ENCODE peak calls at places on chromosomes 1 and 21, in seven cellular contexts. Z is stomach, X is suprapubic skin, D is adrenal gland, U is caudate nucleus, R is GM23338, F is lung. O is an unnamed sample.

GRCh38 chr1:29677028-29678024 is 441.0 kb downstream of the PTPRU start:
- DNase-seq in F (peak), U (no peak), D (no peak), X (peak), R (no peak), Z (peak), O (no peak)

GRCh38 chr1:57839488-57839887 is 415.6 kb upstream of the DAB1 start:
- DNase-seq in D (no peak), Z (no peak), X (no peak), F (no peak), U (no peak), R (no peak), O (no peak)

GRCh38 chr1:186745531-186746146 is 65.4 kb upstream of the PTGS2 start:
- DNase-seq in F (no peak), Z (no peak), R (no peak), D (no peak), X (no peak), U (no peak), O (no peak)

GRCh38 chr1:248696261-248696660 is 6.3 kb downstream of the OR14I1 start:
- DNase-seq in R (no peak), D (no peak), X (no peak), Z (peak), U (no peak), F (no peak), O (no peak)

GRCh38 chr1:203302894-203303293 is 2.4 kb upstream of the BTG2 start:
- DNase-seq in U (no peak), Z (no peak), R (no peak), X (no peak), D (no peak), F (no peak), O (no peak)

GRCh38 chr21:44708866-44709425 is 2.4 kb downstream of the TSPEAR start:
- DNase-seq in U (no peak), Z (peak), F (no peak), X (no peak), D (no peak), R (no peak), O (no peak)

GRCh38 chr1:203444077-203444683 is 31.4 kb upstream of the PRELP start:
- DNase-seq in F (no peak), R (no peak), U (no peak), Z (no peak), D (no peak), X (no peak), O (no peak)

GRCh38 chr1:198678901-198679329 is 40.1 kb downstream of the PTPRC start:
- DNase-seq in R (peak), U (no peak), F (no peak), Z (no peak), D (no peak), X (no peak), O (peak)

GRCh38 chr1:207878939-207879338 is 32.0 kb downstream of the CD34 start:
- DNase-seq in U (no peak), Z (peak), R (no peak), F (no peak), X (no peak), D (no peak), O (no peak)

GRCh38 chr1:4172659-4173599 is 272.9 kb upstream of the C1orf174 start:
- DNase-seq in U (no peak), D (no peak), R (no peak), Z (peak), X (peak), F (no peak), O (no peak)

GRCh38 chr1:180614746-180615145 is 17.1 kb upstream of the XPR1 start:
- DNase-seq in F (no peak), U (no peak), R (no peak), X (no peak), D (no peak), Z (no peak), O (peak)

GRCh38 chr1:227440167-227440566 is 121.9 kb upstream of the CDC42BPA start:
- DNase-seq in F (no peak), D (no peak), R (no peak), U (no peak), Z (no peak), X (no peak), O (no peak)

GRCh38 chr1:160081261-160081936 is at the start of gene KCNJ9:
- DNase-seq in U (peak), D (no peak), R (peak), Z (no peak), X (no peak), F (no peak), O (no peak)

GRCh38 chr1:203428981-203429599 is 46.5 kb upstream of the PRELP start:
- DNase-seq in X (no peak), D (no peak), U (no peak), Z (peak), R (no peak), F (no peak), O (no peak)

GRCh38 chr21:46024983-46025860 is 43.7 kb downstream of the COL6A1 start:
- DNase-seq in D (no peak), Z (no peak), F (no peak), X (no peak), R (no peak), U (no peak), O (no peak)

GRCh38 chr21:16535100-16535418 is 805.3 kb downstream of the USP25 start:
- DNase-seq in X (peak), D (peak), R (no peak), Z (peak), U (peak), F (peak), O (peak)
- H3K27ac ChIP-seq in X (peak), D (peak), R (no peak), Z (peak), U (peak), F (peak), O (no peak)

DNA sequence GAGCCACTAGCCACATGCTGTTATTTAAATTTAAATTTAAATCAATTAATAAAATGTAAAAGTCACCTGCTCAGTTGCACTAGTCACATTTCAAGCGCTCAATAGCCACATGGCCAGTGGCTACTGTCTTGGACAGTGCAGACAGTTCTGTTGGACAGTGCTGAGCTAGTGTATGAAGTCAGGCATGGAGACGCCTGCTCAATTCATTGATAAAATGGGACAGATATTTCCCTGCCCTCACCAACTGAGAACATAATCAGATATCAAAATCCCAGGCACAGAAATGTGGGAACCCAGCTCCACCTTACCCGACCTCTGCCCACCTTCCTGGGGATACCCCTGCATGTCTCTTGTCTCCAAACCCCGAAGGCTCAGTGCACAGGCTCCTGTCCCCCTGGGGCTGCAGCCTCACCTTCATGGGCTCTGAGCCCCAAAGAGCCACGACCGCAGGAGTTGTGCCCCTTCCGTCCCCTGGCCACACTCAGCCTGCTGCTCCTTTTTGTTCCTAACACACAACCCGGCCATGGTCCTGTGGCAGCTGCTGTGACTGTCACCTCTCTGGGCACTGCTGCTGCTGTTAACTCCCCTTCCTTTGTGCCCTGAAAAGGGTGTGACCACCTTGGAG is 63.5 kb downstream of the TCP10L start:
- DNase-seq in R (no peak), X (no peak), Z (no peak), U (no peak), F (no peak), D (no peak), O (no peak)
- H3K27ac ChIP-seq in R (no peak), X (peak), Z (peak), U (peak), F (peak), D (no peak), O (peak)

DNA sequence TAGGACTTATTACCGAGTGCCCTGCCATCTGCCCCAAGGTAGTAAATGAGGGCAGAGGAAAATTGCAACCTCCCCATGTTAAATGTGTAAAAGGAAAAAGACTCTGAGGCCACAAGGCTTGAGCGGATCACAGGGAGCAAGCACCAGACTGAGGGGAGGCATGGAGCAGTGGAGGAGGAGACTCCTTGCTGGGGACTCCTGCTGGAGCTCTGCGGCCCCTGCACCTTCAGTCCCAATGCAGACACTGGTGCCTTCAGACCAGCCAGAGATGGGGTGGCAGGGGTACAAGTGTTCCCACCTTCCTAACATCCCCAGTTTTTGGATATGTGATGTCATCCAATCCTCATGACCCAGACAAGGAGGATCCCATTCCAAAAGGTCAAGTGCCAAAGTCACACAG is 128.4 kb upstream of the NGF start:
- DNase-seq in U (no peak), Z (no peak), X (no peak), F (no peak), D (no peak), R (peak), O (no peak)
- H3K27ac ChIP-seq in U (no peak), Z (no peak), X (no peak), F (no peak), D (no peak), R (no peak), O (no peak)

GRCh38 chr1:33343539-33343938 is 22.6 kb upstream of the A3GALT2 start:
- DNase-seq in Z (no peak), F (no peak), D (peak), U (no peak), X (no peak), R (no peak), O (no peak)
- H3K27ac ChIP-seq in Z (peak), F (peak), D (peak), U (peak), X (peak), R (no peak), O (peak)

GRCh38 chr1:8791819-8792218 is 25.6 kb downstream of the RERE start:
- DNase-seq in D (no peak), U (no peak), R (no peak), Z (no peak), X (no peak), F (no peak), O (no peak)
- H3K27ac ChIP-seq in D (no peak), U (no peak), R (peak), Z (no peak), X (no peak), F (no peak), O (no peak)

GRCh38 chr21:36703626-36704280 is 4.8 kb downstream of the SIM2 start:
- DNase-seq in U (no peak), D (no peak), R (no peak), X (no peak), Z (no peak), F (no peak), O (no peak)
- H3K27ac ChIP-seq in U (no peak), D (no peak), R (no peak), X (no peak), Z (peak), F (no peak), O (no peak)

DNA sequence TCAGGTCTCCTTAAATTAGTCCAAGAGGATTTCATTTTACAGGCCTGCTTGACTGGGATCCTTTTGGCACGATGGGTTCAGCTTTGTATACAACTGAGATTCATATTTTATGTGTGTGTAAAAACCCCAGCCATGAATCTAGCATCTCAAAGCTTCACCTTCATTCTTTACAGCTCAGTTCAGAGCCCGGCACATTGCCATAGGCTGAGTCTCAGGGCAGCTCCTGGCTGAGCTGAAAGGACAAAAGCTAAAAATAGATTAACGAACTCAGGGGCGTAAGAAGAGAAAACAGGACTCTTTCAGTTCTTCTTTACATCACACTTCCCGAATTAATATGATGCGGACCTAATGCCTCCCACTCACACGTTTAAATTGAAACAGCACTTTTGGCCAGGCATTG is 262.8 kb upstream of the PBX1 start:
- DNase-seq in D (no peak), X (no peak), Z (no peak), R (no peak), U (no peak), F (no peak), O (no peak)
- H3K27ac ChIP-seq in D (no peak), X (no peak), Z (peak), R (no peak), U (no peak), F (no peak), O (no peak)

O was measured in pancreas.